ENCODE peak calls at places on chromosome X, in five cellular contexts. U is mesenchymal stem cell, K is H1, G is neuronal stem cell, Z is IMR-90. J is an unnamed sample.
A peak's percentile ranks its signal among the peaks of the same experiment; 100 is the strongest.

GRCh38 chrX:16664626-16665025 is 14.7 kb downstream of the S100G start:
- DNase-seq in U (no peak), K (no peak), G (no peak), Z (no peak), J (peak; percentile 11)

GRCh38 chrX:115268421-115268820 is 21.1 kb upstream of the LUZP4 start:
- DNase-seq in U (no peak), K (no peak), G (no peak), Z (peak; percentile 1), J (peak; percentile 31)

GRCh38 chrX:111914398-111915092 is 38.6 kb downstream of the TRPC5OS start:
- DNase-seq in U (peak; percentile 64), K (no peak), G (no peak), Z (peak; percentile 55), J (peak; percentile 78)

GRCh38 chrX:36436286-36436860 is 516.8 kb downstream of the CFAP47 start:
- DNase-seq in U (no peak), K (no peak), G (no peak), Z (peak; percentile 30), J (no peak)

GRCh38 chrX:102720237-102721168 is at the start of gene GPRASP3:
- DNase-seq in U (peak; percentile 74), K (peak; percentile 74), G (peak; percentile 24), Z (peak; percentile 75), J (peak; percentile 81)

GRCh38 chrX:91434351-91435168 is at the start of gene PABPC5:
- DNase-seq in U (peak; percentile 82), K (peak; percentile 79), G (peak; percentile 53), Z (peak; percentile 82), J (peak; percentile 83)

GRCh38 chrX:136310411-136310810 is 9.6 kb downstream of the ADGRG4 start:
- DNase-seq in U (peak; percentile 43), K (no peak), G (peak; percentile 2), Z (peak; percentile 1), J (peak; percentile 83)

GRCh38 chrX:78140206-78140605 is 756 bp upstream of the TAF9B start:
- DNase-seq in U (no peak), K (no peak), G (no peak), Z (no peak), J (no peak)

GRCh38 chrX:25049347-25049746 is 33.6 kb upstream of the ARX start:
- DNase-seq in U (no peak), K (no peak), G (no peak), Z (no peak), J (no peak)

GRCh38 chrX:44400588-44400987 is 57.1 kb upstream of the EFHC2 start:
- DNase-seq in U (peak; percentile 60), K (no peak), G (no peak), Z (peak; percentile 96), J (no peak)

GRCh38 chrX:15785176-15785735 is 5.0 kb upstream of the ZRSR2 start:
- DNase-seq in U (no peak), K (no peak), G (no peak), Z (no peak), J (no peak)

GRCh38 chrX:107672955-107673378 is 44.7 kb downstream of the PRPS1 start:
- DNase-seq in U (peak; percentile 93), K (peak; percentile 56), G (no peak), Z (peak; percentile 56), J (peak; percentile 73)

GRCh38 chrX:136779346-136779781 is 1.4 kb downstream of the ARHGEF6 start:
- DNase-seq in U (no peak), K (no peak), G (no peak), Z (no peak), J (no peak)

GRCh38 chrX:17802756-17803155 is 58.3 kb downstream of the RAI2 start:
- DNase-seq in U (no peak), K (no peak), G (no peak), Z (no peak), J (no peak)

GRCh38 chrX:13190051-13190450 is 129.8 kb downstream of the ATXN3L start:
- DNase-seq in U (no peak), K (no peak), G (no peak), Z (no peak), J (no peak)

GRCh38 chrX:71171110-71171801 is 26.6 kb downstream of the NLGN3 start:
- DNase-seq in U (no peak), K (no peak), G (no peak), Z (no peak), J (no peak)

GRCh38 chrX:126170715-126171114 is 4.6 kb upstream of the DCAF12L2 start:
- DNase-seq in U (no peak), K (no peak), G (no peak), Z (no peak), J (no peak)

GRCh38 chrX:153800746-153801145 is 6.3 kb downstream of the SSR4 start:
- DNase-seq in U (no peak), K (no peak), G (no peak), Z (no peak), J (no peak)

GRCh38 chrX:21975827-21976226 is 35.3 kb downstream of the SMS start:
- DNase-seq in U (peak; percentile 75), K (no peak), G (no peak), Z (peak; percentile 89), J (peak; percentile 16)

GRCh38 chrX:7351946-7352345 is 204.0 kb upstream of the PUDP start:
- DNase-seq in U (peak; percentile 7), K (no peak), G (no peak), Z (peak; percentile 59), J (no peak)

GRCh38 chrX:53256446-53257041 is 24.8 kb downstream of the IQSEC2 start:
- DNase-seq in U (no peak), K (no peak), G (no peak), Z (no peak), J (peak; percentile 53)

GRCh38 chrX:149610511-149610910 is 15.4 kb upstream of the HSFX2 start:
- DNase-seq in U (no peak), K (no peak), G (no peak), Z (no peak), J (peak; percentile 10)

GRCh38 chrX:11239230-11239629 is 54.0 kb upstream of the AMELX start:
- DNase-seq in U (peak; percentile 77), K (no peak), G (no peak), Z (peak; percentile 77), J (no peak)

GRCh38 chrX:94302446-94302845 is 628.4 kb downstream of the FAM133A start:
- DNase-seq in U (no peak), K (no peak), G (no peak), Z (no peak), J (peak; percentile 2)

GRCh38 chrX:18761750-18762149 is 54.3 kb downstream of the PPEF1 start:
- DNase-seq in U (no peak), K (no peak), G (no peak), Z (no peak), J (no peak)

GRCh38 chrX:145716226-145716625 is 101.4 kb upstream of the SLITRK2 start:
- DNase-seq in U (no peak), K (no peak), G (no peak), Z (no peak), J (no peak)

GRCh38 chrX:110015027-110015426 is 12.1 kb downstream of the TMEM164 start:
- DNase-seq in U (no peak), K (no peak), G (no peak), Z (no peak), J (peak; percentile 19)

GRCh38 chrX:115591856-115592842 is 31.2 kb downstream of the PLS3 start:
- DNase-seq in U (no peak), K (no peak), G (no peak), Z (no peak), J (no peak)

GRCh38 chrX:147912093-147912801 is 528 bp downstream of the FMR1 start:
- DNase-seq in U (peak; percentile 60), K (peak; percentile 50), G (peak; percentile 12), Z (peak; percentile 31), J (peak; percentile 69)

GRCh38 chrX:109274806-109275205 is 207.1 kb downstream of the GUCY2F start:
- DNase-seq in U (no peak), K (no peak), G (no peak), Z (no peak), J (no peak)

GRCh38 chrX:153966841-153967535 is 4.6 kb downstream of the HCFC1 start:
- DNase-seq in U (no peak), K (no peak), G (no peak), Z (peak; percentile 43), J (no peak)

DNA sequence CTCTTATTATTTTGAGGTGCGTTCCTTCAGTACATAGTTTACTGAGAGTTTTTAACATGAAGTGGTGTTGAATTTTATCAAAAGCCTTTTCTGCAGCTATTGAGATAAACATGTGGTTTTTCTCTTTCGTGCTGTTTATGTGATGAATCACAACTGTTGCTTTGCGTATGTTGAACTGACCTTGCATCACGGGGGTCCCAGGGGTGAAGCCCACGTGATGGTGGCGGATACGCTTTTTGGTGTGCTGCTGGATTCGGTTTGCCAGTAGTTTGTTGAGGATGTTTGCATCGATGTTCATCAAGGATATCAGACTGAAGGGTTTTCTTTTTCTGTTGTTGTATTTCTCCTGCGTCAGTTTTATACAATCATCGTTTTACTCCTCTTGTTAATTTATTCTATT is 4.6 kb upstream of the H2BW1 start:
- DNase-seq in U (no peak), K (no peak), G (no peak), Z (peak; percentile 8), J (no peak)
- H2BK15ac ChIP-seq in U (no peak overlapping the region), K (no peak overlapping the region), G (no peak overlapping the region), Z (no peak overlapping the region), J (no peak overlapping the region)

DNA sequence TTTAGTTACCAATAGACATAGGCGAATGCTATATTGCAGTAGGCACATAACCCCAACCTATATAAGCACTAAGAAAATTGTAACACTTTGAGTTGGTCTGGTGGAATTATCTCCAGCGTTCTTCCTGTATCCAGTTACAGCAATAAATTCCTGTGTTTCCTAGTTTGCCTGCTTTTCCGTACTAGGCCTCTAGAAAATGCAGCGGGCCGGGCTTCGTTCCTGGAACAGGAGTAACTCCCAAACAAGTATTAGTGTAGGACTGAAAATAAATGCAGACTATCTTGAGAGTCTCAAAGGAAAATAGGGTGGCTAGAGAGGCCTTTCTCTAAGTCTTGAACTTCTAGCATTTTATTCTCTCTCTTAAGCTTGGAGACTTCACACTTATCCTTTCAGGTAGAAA is 159.8 kb downstream of the OR13H1 start:
- DNase-seq in U (no peak), K (no peak), G (no peak), Z (no peak), J (no peak)
- H3K4me3 ChIP-seq in U (peak overlapping the region; percentile 86), K (no peak overlapping the region), G (no peak overlapping the region), Z (no peak overlapping the region), J (no peak overlapping the region)

DNA sequence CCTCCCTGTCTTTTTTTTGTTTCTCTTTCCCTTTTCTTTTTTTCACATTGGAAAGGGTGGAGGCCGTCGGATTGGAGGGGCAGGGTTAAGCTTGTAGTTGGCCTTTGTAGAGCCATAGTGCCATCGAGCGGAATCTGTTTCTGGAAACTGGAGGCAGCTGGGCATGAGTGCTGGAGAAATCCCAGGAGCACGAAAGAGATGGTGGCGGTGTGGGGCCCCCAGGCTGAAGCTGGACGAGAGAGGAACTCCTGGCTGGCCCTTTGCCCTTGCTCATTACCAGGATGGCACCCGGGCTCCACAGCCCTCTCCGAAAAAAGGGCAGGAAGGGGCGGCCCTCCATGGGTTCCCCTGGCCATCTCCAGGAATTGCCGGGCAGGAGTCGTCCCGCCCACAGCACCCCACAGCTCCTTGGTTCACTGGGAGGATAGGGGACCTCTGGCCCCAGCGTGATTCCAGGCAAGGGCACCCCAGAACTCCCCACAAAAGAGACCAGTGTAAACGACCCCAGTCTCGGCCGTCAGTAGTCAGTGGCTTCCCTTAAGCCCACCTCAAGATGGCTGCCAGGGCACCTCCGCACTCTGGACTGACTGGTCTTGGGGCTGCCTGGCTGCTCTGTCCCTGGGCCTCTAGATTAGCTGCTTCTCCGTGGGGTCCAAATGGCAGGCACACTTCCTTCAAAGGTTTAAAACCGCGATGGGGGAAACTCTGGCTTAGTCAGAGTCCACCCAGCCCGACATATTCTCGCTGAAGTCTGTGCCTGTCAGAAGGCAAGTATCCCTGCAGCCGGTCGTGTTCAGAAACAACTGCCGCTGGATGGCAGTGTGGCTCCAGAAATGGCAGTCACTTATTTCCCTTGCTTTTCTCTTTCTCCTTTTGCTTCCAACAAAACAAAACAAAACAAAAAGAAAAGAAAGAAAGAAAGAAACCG is 74.1 kb downstream of the NBDY start:
- DNase-seq in U (peak; percentile 55), K (peak; percentile 56), G (peak; percentile 48), Z (peak; percentile 76), J (peak; percentile 70)
- H2BK15ac ChIP-seq in U (no peak overlapping the region), K (no peak overlapping the region), G (no peak overlapping the region), Z (no peak overlapping the region), J (no peak overlapping the region)

GRCh38 chrX:140503230-140503585 is 1.7 kb downstream of the SOX3 start:
- DNase-seq in U (no peak), K (no peak), G (no peak), Z (no peak), J (no peak)
- H3K4me3 ChIP-seq in U (no peak overlapping the region), K (peak overlapping the region; percentile 72), G (peak overlapping the region; percentile 96), Z (no peak overlapping the region), J (no peak overlapping the region)